ENCODE peak calls at places on chromosome 10, in seven cellular contexts. C, Z, N, K, W, V and B are unnamed samples.

GRCh38 chr10:117004238-117004626 is 755 bp downstream of the SHTN1 start:
- DNase-seq in W (no peak), Z (no peak), C (no peak), K (no peak), N (no peak), V (no peak), B (no peak)

GRCh38 chr10:24944512-24945255 is 7.7 kb downstream of the PRTFDC1 start:
- DNase-seq in Z (no peak), W (no peak), K (no peak), V (no peak), C (peak), N (no peak), B (no peak)

GRCh38 chr10:133391761-133392518 is 2.0 kb upstream of the MTG1 start:
- DNase-seq in N (no peak), K (no peak), W (no peak), V (no peak), C (no peak), Z (no peak), B (no peak)

GRCh38 chr10:35635576-35635975 is 6.5 kb downstream of the FZD8 start:
- DNase-seq in N (no peak), C (peak), V (peak), Z (peak), K (peak), W (no peak), B (no peak)

GRCh38 chr10:111281516-111281915 is 204.7 kb downstream of the ADRA2A start:
- DNase-seq in W (no peak), K (peak), Z (peak), V (no peak), N (no peak), C (peak), B (no peak)

GRCh38 chr10:94429049-94429707 is 26.8 kb downstream of the TBC1D12 start:
- DNase-seq in V (peak), W (no peak), K (no peak), C (no peak), N (no peak), Z (no peak), B (no peak)

GRCh38 chr10:51765284-51765971 is 66.0 kb upstream of the CSTF2T start:
- DNase-seq in N (no peak), V (no peak), Z (no peak), C (no peak), K (no peak), W (no peak), B (no peak)

GRCh38 chr10:79400567-79401004 is 44.8 kb downstream of the ZCCHC24 start:
- DNase-seq in C (peak), V (no peak), N (no peak), Z (peak), K (peak), W (peak), B (peak)

GRCh38 chr10:43046288-43046991 is 30.4 kb upstream of the RET start:
- DNase-seq in N (peak), W (no peak), Z (no peak), K (no peak), C (no peak), V (no peak), B (no peak)

GRCh38 chr10:91159254-91159783 is 61.1 kb upstream of the PCGF5 start:
- DNase-seq in V (no peak), C (no peak), N (no peak), Z (peak), K (no peak), W (no peak), B (no peak)

GRCh38 chr10:118045154-118045841 is 1.4 kb downstream of the RAB11FIP2 start:
- DNase-seq in K (no peak), C (no peak), W (no peak), V (no peak), Z (no peak), N (no peak), B (no peak)

GRCh38 chr10:124516181-124516580 is 54.6 kb downstream of the LHPP start:
- DNase-seq in K (no peak), Z (no peak), N (no peak), W (no peak), V (no peak), C (no peak), B (no peak)

GRCh38 chr10:86770412-86770960 is 14.1 kb downstream of the BMPR1A start:
- DNase-seq in W (no peak), Z (no peak), K (no peak), N (no peak), C (peak), V (no peak), B (no peak)

GRCh38 chr10:18875480-18875879 is 173.1 kb upstream of the MALRD1 start:
- DNase-seq in W (no peak), K (no peak), Z (no peak), V (no peak), N (no peak), C (no peak), B (no peak)